ENCODE peak calls at places on chromosomes 11 and 22, in five cellular contexts. W is NCI-H1092; C is amniotic stem cell; N is stimulated activated CD8-positive, alpha-beta memory T cell treated with anti-CD3 and anti-CD28 coated beads, Interleukin-15, amount 100 ng/mL, for 24 hours; H is Peyer's patch. R is an unnamed sample.

GRCh38 chr11:134518616-134519389 is 106.8 kb upstream of the B3GAT1 start:
- DNase-seq in W (no peak), C (no peak), N (no peak), H (peak), R (no peak)

GRCh38 chr22:24102366-24103200 is 78.7 kb upstream of the SUSD2 start:
- DNase-seq in W (no peak), C (no peak), N (no peak), H (peak), R (no peak)

GRCh38 chr11:13249177-13249576 is 28.4 kb upstream of the BMAL1 start:
- DNase-seq in W (no peak), C (no peak), N (no peak), H (no peak), R (no peak)

GRCh38 chr11:61472282-61472681 is 36.3 kb upstream of the LRRC10B start:
- DNase-seq in W (no peak), C (no peak), N (no peak), H (peak), R (no peak)

GRCh38 chr11:74255741-74256369 is 55.6 kb downstream of the P4HA3 start:
- DNase-seq in W (peak), C (peak), N (no peak), H (peak), R (peak)

GRCh38 chr22:24338701-24339451 is 68.2 kb downstream of the SPECC1L start:
- DNase-seq in W (no peak), C (no peak), N (no peak), H (no peak), R (no peak)

GRCh38 chr11:11949482-11949881 is 58.9 kb downstream of the DKK3 start:
- DNase-seq in W (no peak), C (no peak), N (no peak), H (no peak), R (no peak)

GRCh38 chr11:109734602-109735001 is 312.6 kb downstream of the C11orf87 start:
- DNase-seq in W (no peak), C (no peak), N (no peak), H (no peak), R (no peak)

GRCh38 chr11:117919326-117920275 is 9.6 kb downstream of the TMPRSS13 start:
- DNase-seq in W (no peak), C (no peak), N (no peak), H (peak), R (no peak)

GRCh38 chr11:126969865-126970479 is 30.6 kb downstream of the KIRREL3 start:
- DNase-seq in W (peak), C (peak), N (no peak), H (no peak), R (no peak)

GRCh38 chr11:66860449-66860831 is 3.6 kb downstream of the LRFN4 start:
- DNase-seq in W (no peak), C (no peak), N (no peak), H (no peak), R (no peak)

GRCh38 chr11:12235945-12236743 is 125.8 kb downstream of the MICAL2 start:
- DNase-seq in W (peak), C (peak), N (no peak), H (peak), R (peak)

GRCh38 chr11:115242982-115243381 is 261.2 kb downstream of the CADM1 start:
- DNase-seq in W (no peak), C (no peak), N (no peak), H (no peak), R (no peak)

GRCh38 chr11:69010964-69011623 is 2.0 kb downstream of the MRGPRF start:
- DNase-seq in W (no peak), C (peak), N (peak), H (peak), R (peak)

R was measured in stomach.